ENCODE peak calls at places on chromosomes 7 and 10, in ten cellular contexts. One of them, this sample, is unnamed.

GRCh38 chr10:121754667-121755066 is 156.4 kb upstream of the FGFR2 start:
- DNase-seq in tibial nerve: no peak
- DNase-seq in adrenal gland: no peak
- DNase-seq in stomach: no peak
- DNase-seq in IMR-90: no peak
- DNase-seq in A549: no peak
- DNase-seq in ovary: no peak
- DNase-seq in HCT116: no peak
- DNase-seq in sigmoid colon: no peak
- DNase-seq in K562: no peak
- DNase-seq in this sample: no peak

GRCh38 chr7:107686816-107687387 is 26.3 kb downstream of the SLC26A4 start:
- DNase-seq in tibial nerve: no peak
- DNase-seq in K562: no peak
- DNase-seq in sigmoid colon: no peak
- DNase-seq in A549: no peak
- DNase-seq in adrenal gland: no peak
- DNase-seq in stomach: no peak
- DNase-seq in IMR-90: no peak
- DNase-seq in HCT116: no peak
- DNase-seq in ovary: no peak
- DNase-seq in this sample: peak; percentile 93

GRCh38 chr10:112461029-112461887 is 14.2 kb downstream of the VTI1A start:
- DNase-seq in HCT116: peak; percentile 83
- DNase-seq in ovary: no peak
- DNase-seq in A549: peak; percentile 48
- DNase-seq in adrenal gland: no peak
- DNase-seq in stomach: no peak
- DNase-seq in sigmoid colon: no peak
- DNase-seq in IMR-90: peak; percentile 87
- DNase-seq in K562: no peak
- DNase-seq in tibial nerve: no peak
- DNase-seq in this sample: no peak

GRCh38 chr7:150332852-150333635 is 8.4 kb downstream of the RARRES2 start:
- DNase-seq in K562: peak; percentile 47
- DNase-seq in IMR-90: no peak
- DNase-seq in HCT116: no peak
- DNase-seq in ovary: no peak
- DNase-seq in stomach: no peak
- DNase-seq in tibial nerve: no peak
- DNase-seq in sigmoid colon: peak; percentile 52
- DNase-seq in A549: no peak
- DNase-seq in adrenal gland: no peak
- DNase-seq in this sample: no peak

GRCh38 chr7:106568680-106569499 is 92.1 kb downstream of the CCDC71L start:
- DNase-seq in adrenal gland: no peak
- DNase-seq in tibial nerve: no peak
- DNase-seq in sigmoid colon: no peak
- DNase-seq in ovary: no peak
- DNase-seq in HCT116: peak; percentile 52
- DNase-seq in stomach: no peak
- DNase-seq in IMR-90: peak; percentile 85
- DNase-seq in A549: peak; percentile 43
- DNase-seq in K562: peak; percentile 94
- DNase-seq in this sample: no peak

GRCh38 chr10:70683601-70684329 is 11.5 kb downstream of the ADAMTS14 start:
- DNase-seq in K562: no peak
- DNase-seq in sigmoid colon: no peak
- DNase-seq in A549: no peak
- DNase-seq in IMR-90: no peak
- DNase-seq in HCT116: no peak
- DNase-seq in stomach: no peak
- DNase-seq in ovary: no peak
- DNase-seq in tibial nerve: no peak
- DNase-seq in adrenal gland: no peak
- DNase-seq in this sample: no peak

GRCh38 chr10:71742301-71743098 is 22.9 kb upstream of the C10orf105 start:
- DNase-seq in HCT116: no peak
- DNase-seq in adrenal gland: no peak
- DNase-seq in A549: no peak
- DNase-seq in IMR-90: no peak
- DNase-seq in tibial nerve: no peak
- DNase-seq in ovary: no peak
- DNase-seq in K562: no peak
- DNase-seq in sigmoid colon: no peak
- DNase-seq in stomach: no peak
- DNase-seq in this sample: no peak

GRCh38 chr7:30140456-30140855 is 5.7 kb downstream of the MTURN start:
- DNase-seq in K562: no peak
- DNase-seq in stomach: no peak
- DNase-seq in tibial nerve: no peak
- DNase-seq in sigmoid colon: no peak
- DNase-seq in A549: no peak
- DNase-seq in adrenal gland: no peak
- DNase-seq in HCT116: no peak
- DNase-seq in ovary: no peak
- DNase-seq in IMR-90: no peak
- DNase-seq in this sample: no peak

GRCh38 chr7:96415293-96415940 is 93.5 kb upstream of the SLC25A13 start:
- DNase-seq in ovary: no peak
- DNase-seq in sigmoid colon: no peak
- DNase-seq in adrenal gland: no peak
- DNase-seq in IMR-90: no peak
- DNase-seq in K562: no peak
- DNase-seq in A549: no peak
- DNase-seq in stomach: peak; percentile 42
- DNase-seq in tibial nerve: no peak
- DNase-seq in HCT116: no peak
- DNase-seq in this sample: no peak

GRCh38 chr10:31147220-31147608 is 115.5 kb upstream of the ZNF438 start:
- DNase-seq in K562: no peak
- DNase-seq in tibial nerve: no peak
- DNase-seq in stomach: no peak
- DNase-seq in sigmoid colon: no peak
- DNase-seq in A549: peak; percentile 45
- DNase-seq in IMR-90: peak; percentile 89
- DNase-seq in ovary: no peak
- DNase-seq in HCT116: peak; percentile 26
- DNase-seq in adrenal gland: no peak
- DNase-seq in this sample: no peak

GRCh38 chr7:41942468-41943097 is 239.7 kb upstream of the INHBA start:
- DNase-seq in K562: no peak
- DNase-seq in adrenal gland: no peak
- DNase-seq in stomach: no peak
- DNase-seq in sigmoid colon: no peak
- DNase-seq in A549: peak; percentile 22
- DNase-seq in IMR-90: peak; percentile 90
- DNase-seq in tibial nerve: no peak
- DNase-seq in HCT116: no peak
- DNase-seq in ovary: peak; percentile 36
- DNase-seq in this sample: peak; percentile 63

GRCh38 chr10:125114761-125115391 is 45.5 kb downstream of the CTBP2 start:
- DNase-seq in K562: peak; percentile 35
- DNase-seq in stomach: no peak
- DNase-seq in IMR-90: no peak
- DNase-seq in A549: no peak
- DNase-seq in tibial nerve: no peak
- DNase-seq in HCT116: no peak
- DNase-seq in ovary: no peak
- DNase-seq in sigmoid colon: no peak
- DNase-seq in adrenal gland: no peak
- DNase-seq in this sample: peak; percentile 68

GRCh38 chr10:125113661-125114388 is 46.5 kb downstream of the CTBP2 start:
- DNase-seq in tibial nerve: no peak
- DNase-seq in K562: no peak
- DNase-seq in IMR-90: no peak
- DNase-seq in HCT116: no peak
- DNase-seq in A549: no peak
- DNase-seq in sigmoid colon: no peak
- DNase-seq in ovary: peak; percentile 23
- DNase-seq in adrenal gland: no peak
- DNase-seq in stomach: peak; percentile 15
- DNase-seq in this sample: peak; percentile 74

GRCh38 chr10:125111350-125111749 is 49.0 kb downstream of the CTBP2 start:
- DNase-seq in A549: no peak
- DNase-seq in K562: no peak
- DNase-seq in adrenal gland: no peak
- DNase-seq in sigmoid colon: no peak
- DNase-seq in stomach: no peak
- DNase-seq in ovary: no peak
- DNase-seq in IMR-90: no peak
- DNase-seq in HCT116: no peak
- DNase-seq in tibial nerve: no peak
- DNase-seq in this sample: no peak

GRCh38 chr10:125115409-125115808 is 45.0 kb downstream of the CTBP2 start:
- DNase-seq in ovary: no peak
- DNase-seq in K562: no peak
- DNase-seq in adrenal gland: no peak
- DNase-seq in HCT116: no peak
- DNase-seq in A549: no peak
- DNase-seq in stomach: no peak
- DNase-seq in tibial nerve: no peak
- DNase-seq in sigmoid colon: no peak
- DNase-seq in IMR-90: no peak
- DNase-seq in this sample: no peak

GRCh38 chr10:125112697-125113494 is 47.5 kb downstream of the CTBP2 start:
- DNase-seq in K562: no peak
- DNase-seq in tibial nerve: no peak
- DNase-seq in HCT116: no peak
- DNase-seq in adrenal gland: no peak
- DNase-seq in ovary: no peak
- DNase-seq in A549: no peak
- DNase-seq in stomach: peak; percentile 21
- DNase-seq in IMR-90: no peak
- DNase-seq in sigmoid colon: no peak
- DNase-seq in this sample: no peak
- TF ChIP-seq POLR2A in K562: no peak
- TF ChIP-seq POLR2A in tibial nerve: no peak
- TF ChIP-seq POLR2A in HCT116: no peak
- TF ChIP-seq POLR2A in adrenal gland: no peak
- TF ChIP-seq POLR2A in ovary: no peak
- TF ChIP-seq POLR2A in A549: no peak
- TF ChIP-seq POLR2A in stomach: no peak
- TF ChIP-seq POLR2A in IMR-90: no peak
- TF ChIP-seq POLR2A in sigmoid colon: no peak
- TF ChIP-seq POLR2A in this sample: no peak

GRCh38 chr7:103752995-103753394 is 236.5 kb downstream of the RELN start:
- DNase-seq in IMR-90: peak; percentile 27
- DNase-seq in ovary: no peak
- DNase-seq in K562: no peak
- DNase-seq in tibial nerve: no peak
- DNase-seq in adrenal gland: no peak
- DNase-seq in A549: no peak
- DNase-seq in HCT116: no peak
- DNase-seq in sigmoid colon: no peak
- DNase-seq in stomach: no peak
- DNase-seq in this sample: no peak
- TF ChIP-seq CTCF in IMR-90: peak; percentile 25
- TF ChIP-seq CTCF in ovary: no peak
- TF ChIP-seq CTCF in K562: no peak
- TF ChIP-seq CTCF in tibial nerve: no peak
- TF ChIP-seq CTCF in adrenal gland: no peak
- TF ChIP-seq CTCF in A549: peak; percentile 5
- TF ChIP-seq CTCF in HCT116: no peak
- TF ChIP-seq CTCF in sigmoid colon: no peak
- TF ChIP-seq CTCF in stomach: no peak
- TF ChIP-seq CTCF in this sample: no peak

GRCh38 chr10:124012583-124012982 is 80.8 kb downstream of the CHST15 start:
- DNase-seq in adrenal gland: no peak
- DNase-seq in HCT116: no peak
- DNase-seq in stomach: no peak
- DNase-seq in sigmoid colon: no peak
- DNase-seq in tibial nerve: no peak
- DNase-seq in A549: no peak
- DNase-seq in K562: no peak
- DNase-seq in ovary: no peak
- DNase-seq in IMR-90: no peak
- DNase-seq in this sample: no peak

GRCh38 chr10:124012991-124013390 is 80.4 kb downstream of the CHST15 start:
- DNase-seq in A549: no peak
- DNase-seq in adrenal gland: no peak
- DNase-seq in sigmoid colon: no peak
- DNase-seq in stomach: no peak
- DNase-seq in HCT116: no peak
- DNase-seq in tibial nerve: no peak
- DNase-seq in ovary: no peak
- DNase-seq in K562: no peak
- DNase-seq in IMR-90: no peak
- DNase-seq in this sample: no peak

GRCh38 chr10:124012066-124012465 is 81.3 kb downstream of the CHST15 start:
- DNase-seq in A549: no peak
- DNase-seq in IMR-90: no peak
- DNase-seq in HCT116: no peak
- DNase-seq in K562: no peak
- DNase-seq in sigmoid colon: no peak
- DNase-seq in adrenal gland: no peak
- DNase-seq in stomach: no peak
- DNase-seq in tibial nerve: no peak
- DNase-seq in ovary: no peak
- DNase-seq in this sample: no peak

GRCh38 chr10:124014416-124015154 is 78.8 kb downstream of the CHST15 start:
- DNase-seq in IMR-90: no peak
- DNase-seq in K562: no peak
- DNase-seq in A549: no peak
- DNase-seq in sigmoid colon: no peak
- DNase-seq in adrenal gland: no peak
- DNase-seq in tibial nerve: no peak
- DNase-seq in stomach: no peak
- DNase-seq in ovary: no peak
- DNase-seq in HCT116: no peak
- DNase-seq in this sample: no peak

DNA sequence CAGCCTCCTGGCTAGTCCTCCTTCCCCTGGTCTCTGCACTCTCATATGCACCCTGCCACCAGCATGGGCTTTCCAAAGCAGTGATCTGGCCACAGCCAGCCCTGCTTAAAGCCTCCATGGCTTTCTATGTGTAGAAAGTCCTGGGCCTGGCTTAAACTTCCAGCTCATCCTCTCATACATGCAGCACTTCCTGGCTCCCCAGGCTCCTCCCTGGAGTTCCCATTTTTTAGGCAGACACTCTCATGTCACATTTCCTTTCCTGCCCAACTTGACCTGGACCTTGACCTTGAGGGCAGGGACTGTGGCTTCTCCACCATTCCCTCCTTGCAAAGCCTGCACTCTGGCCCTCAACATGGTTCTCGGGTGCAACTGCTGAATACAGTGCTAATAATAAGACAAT is 79.5 kb downstream of the CHST15 start:
- DNase-seq in K562: no peak
- DNase-seq in adrenal gland: no peak
- DNase-seq in stomach: no peak
- DNase-seq in ovary: no peak
- DNase-seq in tibial nerve: no peak
- DNase-seq in IMR-90: no peak
- DNase-seq in A549: no peak
- DNase-seq in sigmoid colon: no peak
- DNase-seq in HCT116: no peak
- DNase-seq in this sample: no peak
- H3K4me1 ChIP-seq in K562: no peaks in the 10 kb centered on the region
- H3K4me1 ChIP-seq in adrenal gland: no peaks in the 10 kb centered on the region
- H3K4me1 ChIP-seq in stomach: peaks cover 10% of the 10 kb centered on the region
- H3K4me1 ChIP-seq in ovary: peaks cover 14% of the 10 kb centered on the region
- H3K4me1 ChIP-seq in tibial nerve: peaks cover 8% of the 10 kb centered on the region
- H3K4me1 ChIP-seq in IMR-90: no peaks in the 10 kb centered on the region
- H3K4me1 ChIP-seq in A549: no peaks in the 10 kb centered on the region
- H3K4me1 ChIP-seq in sigmoid colon: no peaks in the 10 kb centered on the region
- H3K4me1 ChIP-seq in HCT116: peaks cover 8% of the 10 kb centered on the region
- H3K4me1 ChIP-seq in this sample: no peaks in the 10 kb centered on the region

GRCh38 chr10:110746969-110747608 is 103.0 kb downstream of the RBM20 start:
- DNase-seq in tibial nerve: no peak
- DNase-seq in sigmoid colon: no peak
- DNase-seq in A549: no peak
- DNase-seq in HCT116: no peak
- DNase-seq in ovary: no peak
- DNase-seq in adrenal gland: no peak
- DNase-seq in K562: no peak
- DNase-seq in stomach: no peak
- DNase-seq in IMR-90: no peak
- DNase-seq in this sample: peak; percentile 46
- TF ChIP-seq POLR2A in tibial nerve: no peak
- TF ChIP-seq POLR2A in sigmoid colon: no peak
- TF ChIP-seq POLR2A in A549: no peak
- TF ChIP-seq POLR2A in HCT116: no peak
- TF ChIP-seq POLR2A in ovary: no peak
- TF ChIP-seq POLR2A in adrenal gland: no peak
- TF ChIP-seq POLR2A in K562: no peak
- TF ChIP-seq POLR2A in stomach: no peak
- TF ChIP-seq POLR2A in IMR-90: no peak
- TF ChIP-seq POLR2A in this sample: peak; percentile 7

This sample was measured in thyroid gland.